ENCODE peak calls at places on chromosomes 7 and 10, in eight cellular contexts. U is stimulated activated CD8-positive, alpha-beta memory T cell treated with anti-CD3 and anti-CD28 coated beads, Interleukin-12 subunit alpha, Interleukin-12 subunit beta, amount 100 ng/mL, for 1 hour; S is NCI-H510A; Q is C1 segment of cervical spinal cord; I is activated effector memory CD4-positive, alpha-beta T cell treated with anti-CD3 and anti-CD28 coated beads, Interleukin-2, amount 50 U/mL, for 16 hours; E is vagina; Z is heart left ventricle; H is NCI-H2081. R is an unnamed sample.

GRCh38 chr10:77417806-77418205 is 219.8 kb downstream of the KCNMA1 start:
- DNase-seq in U (no peak), S (no peak), Q (no peak), I (no peak), E (no peak), Z (no peak), H (no peak), R (no peak)

GRCh38 chr7:32588657-32589056 is 93.4 kb downstream of the AVL9 start:
- DNase-seq in U (no peak), S (no peak), Q (no peak), I (no peak), E (no peak), Z (no peak), H (no peak), R (no peak)

GRCh38 chr7:158017226-158018060 is 570.2 kb downstream of the PTPRN2 start:
- DNase-seq in U (no peak), S (no peak), Q (no peak), I (peak; percentile 51), E (no peak), Z (no peak), H (peak; percentile 51), R (no peak)

GRCh38 chr10:113746188-113746950 is 5.1 kb upstream of the PLEKHS1 start:
- DNase-seq in U (no peak), S (no peak), Q (no peak), I (no peak), E (no peak), Z (no peak), H (no peak), R (no peak)

GRCh38 chr10:46555713-46556514 is 544 bp downstream of the GPRIN2 start:
- DNase-seq in U (no peak), S (peak; percentile 58), Q (no peak), I (peak; percentile 63), E (no peak), Z (no peak), H (no peak), R (no peak)

GRCh38 chr10:50420166-50420565 is 168.8 kb upstream of the ASAH2 start:
- DNase-seq in U (no peak), S (no peak), Q (no peak), I (no peak), E (no peak), Z (no peak), H (no peak), R (no peak)

GRCh38 chr7:32360127-32360526 is 130.1 kb downstream of the LSM5 start:
- DNase-seq in U (no peak), S (no peak), Q (no peak), I (no peak), E (no peak), Z (no peak), H (no peak), R (no peak)

GRCh38 chr10:15745748-15746147 is 26.0 kb upstream of the ITGA8 start:
- DNase-seq in U (no peak), S (no peak), Q (no peak), I (no peak), E (no peak), Z (peak; percentile 47), H (no peak), R (no peak)

GRCh38 chr10:61000769-61001730 is 57.1 kb upstream of the RHOBTB1 start:
- DNase-seq in U (no peak), S (peak; percentile 34), Q (peak; percentile 32), I (no peak), E (no peak), Z (no peak), H (peak; percentile 13), R (no peak)

GRCh38 chr7:43454936-43455518 is 127.9 kb upstream of the STK17A start:
- DNase-seq in U (no peak), S (no peak), Q (no peak), I (no peak), E (no peak), Z (no peak), H (peak; percentile 26), R (no peak)

GRCh38 chr7:4631664-4632171 is 50.4 kb upstream of the FOXK1 start:
- DNase-seq in U (no peak), S (peak; percentile 41), Q (peak; percentile 58), I (no peak), E (peak; percentile 96), Z (peak; percentile 79), H (peak; percentile 28), R (peak; percentile 15)

GRCh38 chr7:135447783-135448182 is 62.1 kb downstream of the CNOT4 start:
- DNase-seq in U (no peak), S (no peak), Q (no peak), I (no peak), E (no peak), Z (no peak), H (peak; percentile 68), R (peak; percentile 21)

GRCh38 chr10:76432274-76433012 is 1001.0 kb downstream of the LRMDA start:
- DNase-seq in U (no peak), S (no peak), Q (no peak), I (no peak), E (peak; percentile 80), Z (peak; percentile 63), H (no peak), R (no peak)

GRCh38 chr10:93261961-93262610 is 188.4 kb downstream of the CYP26A1 start:
- DNase-seq in U (no peak), S (no peak), Q (no peak), I (no peak), E (no peak), Z (no peak), H (no peak), R (no peak)

GRCh38 chr10:92242380-92242779 is 48.5 kb downstream of the CPEB3 start:
- DNase-seq in U (no peak), S (no peak), Q (no peak), I (no peak), E (no peak), Z (no peak), H (no peak), R (no peak)

GRCh38 chr7:107201795-107202450 is 33.1 kb downstream of the HBP1 start:
- DNase-seq in U (no peak), S (peak; percentile 20), Q (no peak), I (peak; percentile 67), E (no peak), Z (peak; percentile 71), H (peak; percentile 94), R (peak; percentile 60)

GRCh38 chr10:123863189-123863580 is 28.4 kb downstream of the CPXM2 start:
- DNase-seq in U (no peak), S (no peak), Q (no peak), I (no peak), E (no peak), Z (no peak), H (no peak), R (no peak)

GRCh38 chr7:98058186-98058585 is 48.5 kb upstream of the LMTK2 start:
- DNase-seq in U (no peak), S (no peak), Q (no peak), I (no peak), E (no peak), Z (no peak), H (no peak), R (no peak)

GRCh38 chr7:142355328-142355727 is 97.5 kb upstream of the PRSS58 start:
- DNase-seq in U (no peak), S (no peak), Q (no peak), I (no peak), E (no peak), Z (no peak), H (no peak), R (no peak)

GRCh38 chr10:100216006-100216405 is 13.4 kb downstream of the CHUK start:
- DNase-seq in U (no peak), S (no peak), Q (no peak), I (no peak), E (no peak), Z (no peak), H (no peak), R (no peak)

R was measured in NCI-H2029 treated with DMSO at 0.1 percent for 48 hours.